ENCODE peak calls at places on chromosomes 7 and 10, in four cellular contexts. E is kidney epithelial cell, M is RWPE1, L is epithelial cell of proximal tubule. Q is an unnamed sample.

GRCh38 chr7:16114633-16115032 is 306.7 kb downstream of the CRPPA start:
- DNase-seq in E (no peak), M (peak), L (no peak), Q (peak)

GRCh38 chr7:111931958-111932357 is 274.2 kb downstream of the DOCK4 start:
- DNase-seq in E (no peak), M (no peak), L (no peak), Q (no peak)

GRCh38 chr10:112585052-112585451 is 138.0 kb downstream of the VTI1A start:
- DNase-seq in E (no peak), M (peak), L (no peak), Q (peak)

GRCh38 chr10:103367379-103367781 is 396 bp upstream of the TAF5 start:
- DNase-seq in E (no peak), M (no peak), L (no peak), Q (no peak)

GRCh38 chr7:47150497-47151260 is 431.2 kb downstream of the TNS3 start:
- DNase-seq in E (no peak), M (no peak), L (no peak), Q (no peak)

GRCh38 chr10:5078781-5079180 is 15.4 kb upstream of the AKR1C3 start:
- DNase-seq in E (no peak), M (peak), L (no peak), Q (peak)

GRCh38 chr10:15180736-15181135 is 12.2 kb upstream of the NMT2 start:
- DNase-seq in E (no peak), M (no peak), L (no peak), Q (peak)

GRCh38 chr10:84308481-84309304 is 19.7 kb upstream of the CCSER2 start:
- DNase-seq in E (peak), M (no peak), L (no peak), Q (no peak)

GRCh38 chr7:44046321-44047061 is 2.0 kb downstream of the DBNL start:
- DNase-seq in E (no peak), M (no peak), L (no peak), Q (no peak)

GRCh38 chr10:91251430-91252056 is 31.1 kb downstream of the PCGF5 start:
- DNase-seq in E (peak), M (peak), L (peak), Q (peak)

GRCh38 chr10:21516270-21517131 is 9.0 kb downstream of the SKIDA1 start:
- DNase-seq in E (no peak), M (peak), L (no peak), Q (peak)

GRCh38 chr7:106421181-106421762 is 136.5 kb upstream of the NAMPT start:
- DNase-seq in E (no peak), M (no peak), L (peak), Q (peak)

GRCh38 chr7:15607541-15608210 is 45.9 kb upstream of the AGMO start:
- DNase-seq in E (no peak), M (no peak), L (no peak), Q (no peak)

GRCh38 chr10:42898037-42898960 is 115.7 kb downstream of the BMS1 start:
- DNase-seq in E (no peak), M (no peak), L (no peak), Q (no peak)

GRCh38 chr7:45088146-45088701 is 545 bp downstream of the NACAD start:
- DNase-seq in E (no peak), M (no peak), L (no peak), Q (no peak)

GRCh38 chr10:130339911-130340310 is 203.7 kb downstream of the GLRX3 start:
- DNase-seq in E (no peak), M (no peak), L (no peak), Q (no peak)

GRCh38 chr10:130340816-130341215 is 204.6 kb downstream of the GLRX3 start:
- DNase-seq in E (no peak), M (no peak), L (no peak), Q (no peak)

GRCh38 chr10:130338588-130339070 is 202.4 kb downstream of the GLRX3 start:
- DNase-seq in E (no peak), M (no peak), L (no peak), Q (no peak)

GRCh38 chr10:130339091-130339490 is 202.9 kb downstream of the GLRX3 start:
- DNase-seq in E (no peak), M (no peak), L (no peak), Q (no peak)

GRCh38 chr10:130341325-130341724 is 205.1 kb downstream of the GLRX3 start:
- DNase-seq in E (no peak), M (no peak), L (no peak), Q (no peak)
- TF ChIP-seq CTCF in E (peak), M (no peak), L (peak), Q (no peak)

GRCh38 chr7:92682324-92682723 is 92.1 kb upstream of the FAM133B start:
- DNase-seq in E (no peak), M (no peak), L (no peak), Q (no peak)
- TF ChIP-seq CTCF in E (no peak), M (no peak), L (no peak), Q (no peak)

DNA sequence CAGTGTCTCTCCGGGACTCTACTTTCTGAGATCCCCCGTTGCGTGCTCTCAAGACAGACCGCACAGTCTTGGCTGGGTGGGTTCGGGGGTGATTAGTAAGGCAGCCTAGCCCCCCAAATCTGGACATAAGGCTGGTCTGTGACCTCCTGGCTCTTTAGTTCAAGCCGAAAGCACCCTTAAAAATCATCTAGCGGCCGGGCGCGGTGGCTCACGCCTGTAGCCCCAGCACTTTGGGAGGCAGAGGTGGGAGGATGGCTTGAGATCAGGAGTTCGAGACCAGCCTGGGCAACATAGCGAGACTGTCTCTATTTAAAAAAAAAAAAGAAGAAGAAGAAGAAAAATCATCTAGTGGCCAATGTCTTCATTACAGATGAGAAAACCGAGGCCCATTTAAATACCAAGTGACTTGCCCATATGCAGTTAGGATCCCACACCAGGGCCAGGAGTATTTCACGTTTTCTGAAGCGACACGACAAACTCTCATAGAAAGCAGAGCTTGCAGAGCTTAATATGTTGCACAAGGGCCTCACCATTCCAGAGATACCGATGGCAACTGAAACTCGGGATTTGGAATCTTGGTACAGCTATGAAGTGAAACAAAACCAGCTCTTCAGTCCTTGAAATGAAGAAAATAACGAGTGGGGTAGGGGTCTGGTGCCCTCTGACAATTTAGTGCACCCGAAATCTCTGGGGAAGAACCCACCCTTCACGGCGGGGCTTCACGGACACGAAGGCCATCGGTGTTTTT is 696 bp upstream of the HILPDA start:
- DNase-seq in E (no peak), M (peak), L (no peak), Q (no peak)
- TF ChIP-seq CTCF in E (peak), M (no peak), L (no peak), Q (no peak)

DNA sequence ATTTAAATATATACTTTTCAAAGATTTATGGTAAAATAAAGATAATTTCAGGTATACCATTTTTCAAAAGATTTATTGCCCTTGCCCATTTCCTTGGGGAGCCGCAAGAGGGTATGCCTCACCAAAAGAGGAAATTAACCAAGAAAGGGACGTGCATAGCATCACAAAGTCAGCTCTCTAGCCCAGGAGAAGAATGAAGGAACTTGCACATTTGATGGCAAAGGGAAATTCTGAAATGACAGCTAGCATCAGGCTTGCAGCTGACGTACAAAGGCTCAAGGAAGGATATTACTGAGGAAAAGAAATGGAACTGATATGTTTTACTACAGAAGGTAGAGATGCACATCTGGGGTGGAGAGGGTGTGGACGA is 93.6 kb upstream of the RSU1 start:
- DNase-seq in E (no peak), M (no peak), L (no peak), Q (no peak)
- TF ChIP-seq CTCF in E (no peak), M (no peak), L (no peak), Q (no peak)

GRCh38 chr10:97297556-97298222 is 5.3 kb upstream of the ARHGAP19 start:
- DNase-seq in E (no peak), M (no peak), L (no peak), Q (no peak)

GRCh38 chr10:97298223-97298571 is 5.8 kb upstream of the ARHGAP19 start:
- DNase-seq in E (no peak), M (no peak), L (no peak), Q (no peak)

GRCh38 chr10:97292862-97293198 is 393 bp upstream of the ARHGAP19 start:
- DNase-seq in E (no peak), M (no peak), L (no peak), Q (no peak)

GRCh38 chr10:97291357-97292096 is 910 bp downstream of the ARHGAP19 start:
- DNase-seq in E (no peak), M (no peak), L (no peak), Q (no peak)

GRCh38 chr10:97292097-97292861 is at the start of gene ARHGAP19:
- DNase-seq in E (peak), M (peak), L (peak), Q (peak)
- TF ChIP-seq CTCF in E (peak), M (peak), L (peak), Q (no peak)

Q was measured in epithelial cell of esophagus.